ENCODE peak calls at places on chromosomes 7 and 10, in five cellular contexts. X, K, B, O and M are unnamed samples.
A peak's percentile ranks its signal among the peaks of the same experiment; 100 is the strongest.

GRCh38 chr10:127155221-127155620 is 41.2 kb downstream of the INSYN2A start:
- DNase-seq in X (no peak), K (no peak), B (peak; percentile 66), O (no peak), M (no peak)

GRCh38 chr10:1738950-1739349 is 1.6 kb upstream of the ADARB2 start:
- DNase-seq in X (no peak), K (no peak), B (no peak), O (peak; percentile 69), M (no peak)

GRCh38 chr10:131429942-131430341 is 118.4 kb upstream of the TCERG1L start:
- DNase-seq in X (no peak), K (no peak), B (no peak), O (no peak), M (no peak)

GRCh38 chr10:44201656-44202055 is 183.2 kb downstream of the CXCL12 start:
- DNase-seq in X (no peak), K (no peak), B (no peak), O (no peak), M (no peak)

GRCh38 chr7:121330053-121330833 is 1.4 kb downstream of the WNT16 start:
- DNase-seq in X (no peak), K (no peak), B (no peak), O (peak; percentile 44), M (no peak)

GRCh38 chr10:12006671-12007070 is 35.9 kb downstream of the UPF2 start:
- DNase-seq in X (no peak), K (no peak), B (no peak), O (no peak), M (no peak)

GRCh38 chr7:84844771-84845170 is 342.1 kb downstream of the SEMA3D start:
- DNase-seq in X (no peak), K (no peak), B (no peak), O (no peak), M (no peak)

GRCh38 chr7:97001656-97002554 is 3.4 kb upstream of the DLX6 start:
- DNase-seq in X (no peak), K (no peak), B (no peak), O (no peak), M (no peak)

GRCh38 chr10:25176421-25176968 is 1.7 kb downstream of the GPR158 start:
- DNase-seq in X (no peak), K (no peak), B (peak; percentile 30), O (peak; percentile 10), M (no peak)

GRCh38 chr10:76319666-76320065 is 888.2 kb downstream of the LRMDA start:
- DNase-seq in X (no peak), K (no peak), B (no peak), O (no peak), M (no peak)

GRCh38 chr10:60336901-60337630 is 52.6 kb downstream of the ANK3 start:
- DNase-seq in X (no peak), K (no peak), B (no peak), O (no peak), M (no peak)

GRCh38 chr7:37376386-37376785 is 72.3 kb downstream of the ELMO1 start:
- DNase-seq in X (no peak), K (no peak), B (no peak), O (no peak), M (no peak)

GRCh38 chr7:104839842-104840241 is 174.2 kb upstream of the KMT2E start:
- DNase-seq in X (no peak), K (no peak), B (no peak), O (no peak), M (no peak)

GRCh38 chr7:2042650-2043049 is 190.1 kb downstream of the MAD1L1 start:
- DNase-seq in X (no peak), K (no peak), B (no peak), O (no peak), M (no peak)

GRCh38 chr7:45584261-45585210 is 10.4 kb downstream of the ADCY1 start:
- DNase-seq in X (no peak), K (no peak), B (no peak), O (no peak), M (no peak)

GRCh38 chr10:51716981-51717380 is 17.6 kb upstream of the CSTF2T start:
- DNase-seq in X (no peak), K (no peak), B (no peak), O (no peak), M (no peak)

GRCh38 chr7:142632291-142633134 is 116.8 kb upstream of the PRSS1 start:
- DNase-seq in X (peak; percentile 52), K (peak; percentile 42), B (peak; percentile 71), O (peak; percentile 80), M (peak; percentile 70)

GRCh38 chr10:89458760-89459159 is 44.4 kb downstream of the IFIT5 start:
- DNase-seq in X (no peak), K (no peak), B (peak; percentile 46), O (no peak), M (no peak)

DNA sequence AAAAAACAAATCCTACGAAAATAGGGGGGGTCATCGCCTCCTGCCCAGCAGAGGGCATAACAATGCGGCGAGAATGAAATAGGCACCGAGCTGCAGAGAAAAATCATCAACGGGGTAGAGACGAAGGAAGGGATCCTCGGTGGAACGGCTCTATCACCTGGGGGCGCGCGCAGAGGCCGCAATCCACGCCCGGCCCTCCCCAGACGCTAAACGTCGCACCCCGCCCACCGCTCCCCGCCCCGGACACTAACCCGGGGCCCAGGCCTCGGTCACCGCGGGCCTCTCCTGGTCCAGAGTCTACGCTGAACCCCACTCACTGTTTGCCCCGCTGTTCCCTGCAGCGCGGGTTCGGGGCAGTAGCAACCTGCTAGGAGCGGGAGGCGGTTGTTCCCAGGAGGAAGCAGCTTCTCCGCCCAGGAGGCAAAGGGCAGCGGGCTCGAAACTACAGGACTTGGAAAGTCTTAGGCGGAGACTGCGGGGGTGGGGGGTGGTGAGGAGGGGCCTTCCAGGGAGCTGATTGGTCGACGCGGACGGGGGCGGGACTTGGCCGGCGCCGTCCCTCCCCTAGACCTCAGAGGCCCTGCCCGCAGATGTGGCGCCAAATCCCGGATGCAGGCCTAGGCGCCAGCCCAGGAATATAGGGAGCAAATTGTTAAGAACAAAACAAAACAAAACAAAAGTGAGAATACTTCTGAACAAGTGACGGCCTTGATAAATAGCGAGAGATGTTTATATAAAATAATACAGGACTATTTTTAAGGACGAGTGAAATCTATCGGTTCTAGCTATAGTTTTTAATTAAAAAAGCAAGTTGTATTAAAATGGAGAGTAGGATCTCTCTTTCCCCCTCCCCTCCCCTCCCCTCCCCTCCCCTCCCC is at the start of gene TCAF1:
- DNase-seq in X (peak; percentile 96), K (peak; percentile 82), B (peak; percentile 98), O (peak; percentile 96), M (peak; percentile 93)
- TF ChIP-seq CTCF in X (peak; percentile 2), K (no peak), B (peak; percentile 41), O (peak; percentile 19), M (peak; percentile 28)

GRCh38 chr10:69484736-69485135 is 33.5 kb downstream of the TSPAN15 start:
- DNase-seq in X (no peak), K (no peak), B (no peak), O (no peak), M (no peak)

GRCh38 chr10:69483988-69484387 is 32.7 kb downstream of the TSPAN15 start:
- DNase-seq in X (no peak), K (no peak), B (peak; percentile 16), O (no peak), M (no peak)

GRCh38 chr10:69490876-69491275 is 39.6 kb downstream of the TSPAN15 start:
- DNase-seq in X (no peak), K (no peak), B (no peak), O (no peak), M (no peak)

GRCh38 chr10:69489506-69490090 is 38.3 kb downstream of the TSPAN15 start:
- DNase-seq in X (no peak), K (no peak), B (no peak), O (no peak), M (no peak)

DNA sequence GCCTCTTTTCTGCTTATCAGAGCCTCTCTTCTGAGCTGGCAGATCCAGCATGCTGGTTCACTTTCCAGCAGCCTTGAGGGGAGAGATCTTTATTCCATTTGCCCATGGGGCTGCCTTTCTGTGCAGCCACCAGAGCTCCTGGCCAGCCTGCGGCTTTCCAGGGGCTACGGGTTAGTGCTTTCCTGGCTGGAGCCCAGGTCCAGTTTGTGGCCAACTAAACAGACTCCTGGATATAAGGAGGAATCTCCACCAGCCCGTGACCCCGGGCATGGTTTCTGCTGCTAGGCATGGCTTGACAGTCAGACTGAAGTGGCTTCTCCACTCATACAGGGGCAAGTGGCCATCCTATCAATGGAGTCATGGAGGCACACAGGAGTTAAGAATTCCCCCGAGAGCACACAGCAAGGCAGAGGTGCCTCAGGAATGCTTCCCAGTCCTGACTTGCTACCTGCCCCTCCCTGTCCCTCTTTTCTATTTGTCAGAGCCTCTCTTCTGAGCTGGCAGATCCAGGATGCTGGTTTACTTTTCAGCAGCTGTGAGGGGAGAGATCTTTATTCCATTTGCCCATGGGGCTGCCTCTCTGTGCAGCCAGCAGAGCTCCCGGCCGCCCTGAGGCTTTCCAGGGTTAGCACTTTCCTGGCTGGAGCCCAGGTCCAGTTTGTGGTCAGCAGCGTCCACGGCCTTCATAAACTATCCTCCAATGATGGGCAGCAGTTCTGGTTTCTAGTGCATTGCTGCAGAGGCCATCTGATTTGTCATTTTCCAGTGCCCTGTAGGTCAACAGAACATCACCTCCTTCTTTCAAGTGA is 35.9 kb downstream of the TSPAN15 start:
- DNase-seq in X (no peak), K (no peak), B (no peak), O (no peak), M (no peak)
- TF ChIP-seq CTCF in X (no peak), K (no peak), B (no peak), O (no peak), M (no peak)

DNA sequence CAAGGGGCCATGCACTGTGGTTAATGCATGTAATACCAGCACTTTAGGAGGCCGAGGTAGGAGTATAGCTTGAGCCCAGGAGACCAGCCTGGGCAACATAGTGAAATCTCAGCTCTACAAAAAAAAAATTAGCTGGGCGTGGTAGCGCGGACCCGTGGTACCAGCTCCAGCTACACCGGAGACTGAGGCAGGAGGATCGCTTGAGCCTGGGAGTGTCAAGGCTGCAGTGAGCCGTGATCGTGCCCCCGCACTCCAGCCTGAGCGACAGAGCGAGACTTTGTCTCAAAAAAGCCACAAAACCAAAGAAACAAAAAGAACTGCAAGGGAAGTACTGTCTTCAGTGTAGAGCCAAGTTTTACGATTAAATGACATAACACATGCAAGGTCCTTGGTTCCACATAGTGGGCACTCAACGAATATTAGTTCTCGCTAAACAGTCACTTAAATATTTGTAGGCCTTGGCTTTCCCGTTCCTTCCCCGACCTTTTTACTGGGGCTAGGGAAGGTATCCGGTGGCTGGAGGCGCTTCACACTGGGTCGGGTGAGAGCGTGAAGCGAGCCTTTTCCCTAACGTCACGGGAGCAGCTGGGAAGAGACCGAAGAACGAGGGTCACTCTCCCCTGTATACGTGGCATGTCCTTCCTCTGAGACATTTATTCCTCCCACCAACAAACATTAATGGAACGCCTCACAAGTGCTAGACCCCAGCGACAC is 995 bp upstream of the SND1 start:
- DNase-seq in X (no peak), K (no peak), B (no peak), O (peak; percentile 25), M (no peak)
- TF ChIP-seq CTCF in X (no peak), K (no peak), B (no peak), O (no peak), M (no peak)

DNA sequence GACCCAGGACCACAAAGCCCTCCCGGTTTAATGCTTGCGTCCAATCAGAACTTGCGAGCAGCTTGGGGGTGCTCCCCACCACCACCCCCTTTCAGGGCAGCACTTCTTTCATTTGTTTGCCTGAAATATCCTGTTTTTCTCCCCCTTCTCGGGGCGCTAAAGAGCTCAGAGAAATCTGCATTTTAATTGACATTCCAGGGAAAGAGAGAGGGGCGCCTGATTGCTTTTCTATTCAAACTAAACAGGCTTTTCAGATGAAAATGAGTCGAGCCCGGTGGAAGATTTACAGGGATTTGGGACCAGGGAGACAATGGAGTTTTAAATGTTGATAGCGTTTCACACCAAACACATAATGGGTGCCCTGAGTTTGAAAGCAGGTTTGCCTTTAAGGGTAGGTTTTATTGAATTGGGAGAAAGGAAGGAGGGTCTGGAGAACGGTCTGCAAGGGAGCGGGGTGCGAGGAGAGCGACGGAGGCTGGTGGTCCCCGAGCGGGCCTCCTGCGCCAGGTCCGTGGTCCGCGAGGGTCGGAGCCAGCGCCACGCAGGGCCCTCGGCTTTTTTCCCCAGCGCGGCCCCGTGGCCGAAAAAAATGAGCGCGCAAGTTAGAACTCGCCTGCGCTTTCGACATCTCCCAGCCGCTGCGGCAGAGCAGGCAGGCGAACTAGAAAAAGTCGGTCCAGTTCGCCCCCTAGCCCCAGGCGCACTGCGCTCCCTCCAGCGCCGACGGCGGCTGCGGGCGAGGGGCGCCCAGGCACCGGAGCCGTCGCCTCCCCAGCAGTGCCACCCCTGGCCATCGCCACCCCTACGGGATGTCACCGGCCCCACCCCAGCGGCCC is 1.4 kb downstream of the FGFR2 start:
- DNase-seq in X (peak; percentile 56), K (no peak), B (peak; percentile 12), O (no peak), M (peak; percentile 48)
- TF ChIP-seq CTCF in X (no peak), K (no peak), B (no peak), O (no peak), M (no peak)